ENCODE peak calls at places on chromosome 14, in five cellular contexts. B is CD4-positive, alpha-beta T cell; Z is upper lobe of right lung; W is CD8-positive, alpha-beta T cell; J is naive thymus-derived CD4-positive, alpha-beta T cell. I is an unnamed sample.

GRCh38 chr14:90629471-90629870 is 186.8 kb downstream of the TTC7B start:
- DNase-seq in B (no peak), Z (peak), W (no peak), J (no peak), I (no peak)

GRCh38 chr14:54537651-54538050 is 27.9 kb downstream of the CGRRF1 start:
- DNase-seq in B (no peak), Z (no peak), W (no peak), J (no peak), I (no peak)

GRCh38 chr14:22650960-22651521 is 6.9 kb upstream of the OR6J1 start:
- DNase-seq in B (no peak), Z (no peak), W (no peak), J (no peak), I (no peak)

GRCh38 chr14:91186515-91187066 is 57.9 kb downstream of the GPR68 start:
- DNase-seq in B (no peak), Z (no peak), W (no peak), J (no peak), I (no peak)

GRCh38 chr14:24392327-24393098 is 6.3 kb upstream of the NYNRIN start:
- DNase-seq in B (no peak), Z (no peak), W (no peak), J (no peak), I (no peak)

GRCh38 chr14:92951912-92952471 is 29.0 kb downstream of the CHGA start:
- DNase-seq in B (peak), Z (peak), W (peak), J (peak), I (peak)

GRCh38 chr14:44979740-44980346 is 17.9 kb downstream of the TOGARAM1 start:
- DNase-seq in B (no peak), Z (no peak), W (no peak), J (no peak), I (no peak)

GRCh38 chr14:39102265-39102968 is 618 bp downstream of the SEC23A start:
- DNase-seq in B (no peak), Z (no peak), W (no peak), J (no peak), I (peak)

GRCh38 chr14:34379809-34380147 is 82.3 kb downstream of the SPTSSA start:
- DNase-seq in B (no peak), Z (no peak), W (no peak), J (no peak), I (no peak)

GRCh38 chr14:65296402-65296801 is 116.1 kb upstream of the FUT8 start:
- DNase-seq in B (no peak), Z (no peak), W (no peak), J (no peak), I (no peak)

GRCh38 chr14:72679591-72680151 is 214.2 kb downstream of the DPF3 start:
- DNase-seq in B (no peak), Z (no peak), W (no peak), J (no peak), I (no peak)

GRCh38 chr14:99229654-99230215 is 42.3 kb downstream of the BCL11B start:
- DNase-seq in B (no peak), Z (no peak), W (no peak), J (peak), I (no peak)

GRCh38 chr14:75303415-75303814 is 24.8 kb downstream of the FOS start:
- DNase-seq in B (peak), Z (peak), W (no peak), J (peak), I (peak)

GRCh38 chr14:72907886-72908285 is 14.0 kb upstream of the DPF3 start:
- DNase-seq in B (no peak), Z (no peak), W (no peak), J (no peak), I (no peak)

GRCh38 chr14:37150414-37150813 is 22.0 kb downstream of the SLC25A21 start:
- DNase-seq in B (no peak), Z (no peak), W (no peak), J (no peak), I (no peak)

GRCh38 chr14:96782436-96782835 is 14.7 kb upstream of the VRK1 start:
- DNase-seq in B (no peak), Z (no peak), W (no peak), J (no peak), I (no peak)

GRCh38 chr14:103136388-103137271 is 13.4 kb downstream of the TNFAIP2 start:
- DNase-seq in B (no peak), Z (no peak), W (no peak), J (no peak), I (no peak)

DNA sequence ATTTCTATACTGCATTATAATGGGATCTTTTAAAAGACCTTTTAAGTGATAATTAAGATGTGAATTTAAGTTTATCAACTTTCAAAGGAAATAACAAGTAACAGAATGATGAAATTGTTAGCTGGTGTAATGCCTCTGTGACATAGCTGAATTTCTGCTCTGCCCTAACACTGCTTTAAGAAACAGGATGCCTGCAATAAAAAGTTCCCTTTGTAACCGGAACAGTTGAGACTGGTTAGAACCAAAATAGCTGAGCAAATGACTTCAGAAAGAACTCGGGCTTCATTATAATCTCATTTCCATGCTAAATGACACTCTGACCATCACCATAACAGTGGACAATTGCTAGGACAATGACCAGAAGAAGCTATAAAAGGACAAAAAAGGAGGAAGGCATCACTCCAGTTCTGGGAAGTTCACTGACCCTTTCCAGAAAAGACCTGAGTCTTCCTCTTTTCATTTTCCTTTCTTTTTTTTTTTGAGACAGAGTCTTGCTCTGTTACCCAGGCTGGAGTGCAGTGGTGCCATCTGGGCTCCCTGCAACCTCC is 23.5 kb upstream of the PYGL start:
- DNase-seq in B (no peak), Z (no peak), W (no peak), J (no peak), I (no peak)
- H3K27ac ChIP-seq in B (no peak), Z (no peak), W (no peak), J (no peak), I (no peak)

GRCh38 chr14:100836961-100837811 is 11.3 kb downstream of the MEG3 start:
- DNase-seq in B (no peak), Z (no peak), W (no peak), J (no peak), I (no peak)
- H3K27ac ChIP-seq in B (no peak), Z (no peak), W (no peak), J (no peak), I (no peak)

DNA sequence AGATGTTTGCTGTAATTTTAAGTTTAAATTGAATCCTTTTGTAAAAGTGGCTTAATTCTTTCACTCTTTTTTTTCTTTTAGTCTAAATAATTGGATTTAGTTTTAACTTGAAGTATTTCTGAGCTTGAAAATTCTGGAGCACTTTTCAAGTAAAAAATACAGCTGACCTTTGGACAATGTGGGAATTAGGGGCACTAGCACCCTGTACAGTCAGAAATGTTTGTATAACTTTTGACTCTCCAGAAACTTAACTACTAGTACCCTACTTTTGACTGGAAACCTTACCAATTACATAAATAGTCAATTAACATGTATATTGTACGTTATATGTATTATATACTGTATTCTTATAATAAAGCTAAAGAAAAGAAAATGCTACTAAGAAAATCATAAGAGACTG is 7.8 kb downstream of the KTN1 start:
- DNase-seq in B (no peak), Z (no peak), W (no peak), J (no peak), I (no peak)
- H3K27ac ChIP-seq in B (no peak), Z (no peak), W (no peak), J (no peak), I (no peak)

GRCh38 chr14:52110441-52111086 is 41.7 kb upstream of the NID2 start:
- DNase-seq in B (no peak), Z (no peak), W (no peak), J (no peak), I (no peak)
- H3K27ac ChIP-seq in B (no peak), Z (no peak), W (no peak), J (no peak), I (no peak)

I was measured in substantia nigra.